ENCODE peak calls at places on chromosomes 16 and 17, in four cellular contexts. F, U, A and M are unnamed samples.

GRCh38 chr17:7740481-7741001 is 23.0 kb downstream of the DNAH2 start:
- DNase-seq in F (no peak), U (no peak), A (no peak), M (no peak)

GRCh38 chr16:21167360-21167759 is 8.9 kb downstream of the LDAF1 start:
- DNase-seq in F (peak; percentile 94), U (no peak), A (no peak), M (no peak)

GRCh38 chr17:29840884-29841283 is 89.1 kb downstream of the SSH2 start:
- DNase-seq in F (peak; percentile 44), U (no peak), A (no peak), M (no peak)

GRCh38 chr16:27699540-27699939 is 149.6 kb downstream of the KATNIP start:
- DNase-seq in F (no peak), U (no peak), A (no peak), M (no peak)

GRCh38 chr17:72545756-72546155 is 424.9 kb downstream of the SOX9 start:
- DNase-seq in F (no peak), U (no peak), A (no peak), M (no peak)

GRCh38 chr17:9298135-9298534 is 276.8 kb downstream of the NTN1 start:
- DNase-seq in F (no peak), U (no peak), A (no peak), M (no peak)

GRCh38 chr17:65008877-65009276 is 47.7 kb downstream of the GNA13 start:
- DNase-seq in F (no peak), U (no peak), A (no peak), M (no peak)

GRCh38 chr16:88208112-88208511 is 174.6 kb upstream of the ZNF469 start:
- DNase-seq in F (no peak), U (no peak), A (no peak), M (no peak)

GRCh38 chr17:230371-230770 is 48.9 kb upstream of the DOC2B start:
- DNase-seq in F (no peak), U (no peak), A (no peak), M (no peak)

GRCh38 chr17:2949469-2950044 is 113.8 kb downstream of the OR1D5 start:
- DNase-seq in F (no peak), U (no peak), A (no peak), M (no peak)

GRCh38 chr16:19706846-19707245 is 11.2 kb downstream of the KNOP1 start:
- DNase-seq in F (no peak), U (no peak), A (no peak), M (no peak)

GRCh38 chr16:70601576-70602575 is 44.5 kb upstream of the IL34 start:
- DNase-seq in F (peak; percentile 48), U (no peak), A (no peak), M (no peak)

GRCh38 chr16:50331570-50331969 is 37.2 kb downstream of the BRD7 start:
- DNase-seq in F (no peak), U (no peak), A (no peak), M (no peak)

GRCh38 chr16:11049396-11050059 is 105.2 kb downstream of the CLEC16A start:
- DNase-seq in F (no peak), U (no peak), A (no peak), M (no peak)

GRCh38 chr17:50861334-50861676 is 4.8 kb downstream of the TOB1 start:
- DNase-seq in F (no peak), U (no peak), A (no peak), M (no peak)

GRCh38 chr17:75517277-75517865 is 1.0 kb downstream of the TSEN54 start:
- DNase-seq in F (no peak), U (no peak), A (peak; percentile 36), M (no peak)

GRCh38 chr16:9854665-9855064 is 327.6 kb downstream of the GRIN2A start:
- DNase-seq in F (peak; percentile 63), U (no peak), A (no peak), M (no peak)

GRCh38 chr17:16215002-16215272 is 397 bp downstream of the NCOR1 start:
- DNase-seq in F (no peak), U (no peak), A (no peak), M (no peak)

GRCh38 chr16:69112285-69113129 is 7.1 kb downstream of the HAS3 start:
- DNase-seq in F (peak; percentile 43), U (peak; percentile 78), A (peak; percentile 51), M (peak; percentile 77)

GRCh38 chr17:43832168-43832975 is 574 bp downstream of the MPP3 start:
- DNase-seq in F (peak; percentile 67), U (no peak), A (no peak), M (peak; percentile 42)

GRCh38 chr17:67526700-67527099 is 149.6 kb downstream of the PITPNC1 start:
- DNase-seq in F (no peak), U (no peak), A (no peak), M (no peak)

GRCh38 chr16:3086596-3087242 is 12.4 kb downstream of the ZSCAN10 start:
- DNase-seq in F (no peak), U (no peak), A (no peak), M (no peak)

GRCh38 chr16:81296631-81297030 is 18.1 kb upstream of the GAN start:
- DNase-seq in F (no peak), U (no peak), A (no peak), M (no peak)

GRCh38 chr17:43853546-43853945 is 6.6 kb downstream of the CD300LG start:
- DNase-seq in F (no peak), U (no peak), A (no peak), M (no peak)

GRCh38 chr17:72266099-72266852 is 145.5 kb downstream of the SOX9 start:
- DNase-seq in F (no peak), U (no peak), A (no peak), M (no peak)

GRCh38 chr16:24771132-24771778 is 41.8 kb downstream of the TNRC6A start:
- DNase-seq in F (peak; percentile 59), U (no peak), A (no peak), M (no peak)

GRCh38 chr16:11367483-11367906 is 22.2 kb downstream of the RMI2 start:
- DNase-seq in F (no peak), U (peak; percentile 10), A (no peak), M (no peak)

GRCh38 chr17:80024206-80024972 is 11.3 kb downstream of the TBC1D16 start:
- DNase-seq in F (no peak), U (no peak), A (no peak), M (no peak)

GRCh38 chr17:37446027-37446426 is 39.3 kb downstream of the TADA2A start:
- DNase-seq in F (no peak), U (no peak), A (no peak), M (no peak)

GRCh38 chr16:89711601-89712475 is 8.9 kb downstream of the VPS9D1 start:
- DNase-seq in F (peak; percentile 43), U (peak; percentile 98), A (peak; percentile 67), M (peak; percentile 47)

GRCh38 chr16:11029948-11030347 is 85.6 kb downstream of the CLEC16A start:
- DNase-seq in F (no peak), U (no peak), A (no peak), M (no peak)

GRCh38 chr16:57995721-57996405 is 4.6 kb downstream of the ZNF319 start:
- DNase-seq in F (no peak), U (no peak), A (no peak), M (no peak)

GRCh38 chr16:54512461-54512860 is 225.9 kb upstream of the IRX3 start:
- DNase-seq in F (no peak), U (no peak), A (no peak), M (no peak)

GRCh38 chr16:78444-79145 is 570 bp downstream of the MPG start:
- DNase-seq in F (no peak), U (no peak), A (no peak), M (no peak)

GRCh38 chr16:79972053-79972704 is 371.6 kb upstream of the MAF start:
- DNase-seq in F (no peak), U (peak; percentile 21), A (no peak), M (no peak)

GRCh38 chr16:9049241-9049640 is 42.2 kb upstream of the HAPSTR1 start:
- DNase-seq in F (peak; percentile 82), U (no peak), A (no peak), M (no peak)

GRCh38 chr16:87778830-87779579 is 13.2 kb upstream of the KLHDC4 start:
- DNase-seq in F (peak; percentile 93), U (peak; percentile 85), A (peak; percentile 89), M (peak; percentile 95)

GRCh38 chr17:8826808-8827435 is 27.8 kb upstream of the MFSD6L start:
- DNase-seq in F (no peak), U (no peak), A (no peak), M (no peak)

GRCh38 chr16:87840462-87840978 is 28.8 kb downstream of the SLC7A5 start:
- DNase-seq in F (no peak), U (no peak), A (no peak), M (no peak)

GRCh38 chr17:36128411-36128978 is 24.9 kb downstream of the CCL4 start:
- DNase-seq in F (no peak), U (no peak), A (no peak), M (no peak)
- TF ChIP-seq CTCF in F (no peak), U (no peak), A (no peak), M (no peak)

GRCh38 chr16:2056681-2057407 is 9.1 kb downstream of the TSC2 start:
- DNase-seq in F (no peak), U (no peak), A (no peak), M (no peak)
- TF ChIP-seq CTCF in F (peak; percentile 46), U (peak; percentile 30), A (no peak), M (peak; percentile 52)

GRCh38 chr17:14805348-14805747 is 459.8 kb downstream of the PMP22 start:
- DNase-seq in F (no peak), U (no peak), A (no peak), M (no peak)
- TF ChIP-seq CTCF in F (peak; percentile 35), U (no peak), A (no peak), M (peak; percentile 40)

DNA sequence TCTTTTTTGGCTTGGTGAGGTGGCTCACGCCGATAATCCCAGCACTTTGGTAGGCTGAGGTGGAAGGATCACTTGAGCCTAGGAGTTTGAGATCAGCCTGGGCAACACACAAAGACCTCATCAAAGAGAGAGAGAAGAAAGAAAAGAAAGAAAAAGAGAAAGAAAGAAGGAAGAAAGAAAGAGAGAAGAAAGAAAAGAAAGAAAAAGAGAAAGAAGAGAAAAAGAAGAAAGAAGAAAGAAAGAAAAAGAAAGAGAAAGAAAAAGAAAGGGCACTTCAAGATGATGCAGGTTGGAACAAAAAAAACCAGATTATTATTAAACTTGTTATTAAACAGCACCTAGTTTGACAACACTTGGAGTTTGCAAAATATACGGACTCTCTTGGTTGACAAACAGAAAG is 21.2 kb upstream of the ADCY9 start:
- DNase-seq in F (no peak), U (no peak), A (no peak), M (no peak)
- TF ChIP-seq CTCF in F (no peak), U (no peak), A (no peak), M (no peak)